ENCODE peak calls at places on chromosomes 1 and 21, in seven cellular contexts. One of them, this sample, is unnamed.

GRCh38 chr1:42186172-42186571 is 21.6 kb upstream of the GUCA2A start:
- DNase-seq in astrocyte: peak; percentile 77
- DNase-seq in frontal cortex: no peak
- DNase-seq in sigmoid colon: no peak
- DNase-seq in Panc1: no peak
- DNase-seq in GM19239: no peak
- DNase-seq in AG10803: peak; percentile 73
- DNase-seq in this sample: no peak

GRCh38 chr1:24535021-24535424 is 20.9 kb upstream of the NCMAP start:
- DNase-seq in astrocyte: no peak
- DNase-seq in frontal cortex: no peak
- DNase-seq in sigmoid colon: no peak
- DNase-seq in Panc1: no peak
- DNase-seq in GM19239: no peak
- DNase-seq in AG10803: no peak
- DNase-seq in this sample: no peak

GRCh38 chr1:113930499-113931161 is 1.5 kb downstream of the HIPK1 start:
- DNase-seq in astrocyte: peak; percentile 66
- DNase-seq in frontal cortex: no peak
- DNase-seq in sigmoid colon: no peak
- DNase-seq in Panc1: no peak
- DNase-seq in GM19239: peak; percentile 25
- DNase-seq in AG10803: peak; percentile 72
- DNase-seq in this sample: no peak

GRCh38 chr1:203026666-203027663 is 674 bp downstream of the PPFIA4 start:
- DNase-seq in astrocyte: no peak
- DNase-seq in frontal cortex: no peak
- DNase-seq in sigmoid colon: no peak
- DNase-seq in Panc1: no peak
- DNase-seq in GM19239: no peak
- DNase-seq in AG10803: no peak
- DNase-seq in this sample: no peak

GRCh38 chr1:93716974-93717373 is 35.3 kb upstream of the BCAR3 start:
- DNase-seq in astrocyte: no peak
- DNase-seq in frontal cortex: no peak
- DNase-seq in sigmoid colon: no peak
- DNase-seq in Panc1: no peak
- DNase-seq in GM19239: no peak
- DNase-seq in AG10803: no peak
- DNase-seq in this sample: no peak

GRCh38 chr21:15631342-15631741 is 98.4 kb upstream of the USP25 start:
- DNase-seq in astrocyte: peak; percentile 65
- DNase-seq in frontal cortex: no peak
- DNase-seq in sigmoid colon: no peak
- DNase-seq in Panc1: no peak
- DNase-seq in GM19239: no peak
- DNase-seq in AG10803: peak; percentile 73
- DNase-seq in this sample: no peak

GRCh38 chr1:204438628-204439027 is 27.0 kb upstream of the PPP1R15B start:
- DNase-seq in astrocyte: peak; percentile 100
- DNase-seq in frontal cortex: no peak
- DNase-seq in sigmoid colon: peak; percentile 93
- DNase-seq in Panc1: no peak
- DNase-seq in GM19239: no peak
- DNase-seq in AG10803: peak; percentile 99
- DNase-seq in this sample: no peak

GRCh38 chr21:18493420-18493819 is 89.8 kb upstream of the TMPRSS15 start:
- DNase-seq in astrocyte: peak; percentile 87
- DNase-seq in frontal cortex: no peak
- DNase-seq in sigmoid colon: no peak
- DNase-seq in Panc1: no peak
- DNase-seq in GM19239: no peak
- DNase-seq in AG10803: no peak
- DNase-seq in this sample: no peak

GRCh38 chr1:163195728-163196448 is 6.8 kb downstream of the RGS5 start:
- DNase-seq in astrocyte: peak; percentile 70
- DNase-seq in frontal cortex: no peak
- DNase-seq in sigmoid colon: no peak
- DNase-seq in Panc1: no peak
- DNase-seq in GM19239: no peak
- DNase-seq in AG10803: no peak
- DNase-seq in this sample: no peak